ENCODE peak calls at places on chromosomes 11 and 22, in four cellular contexts. G, U, M and Q are unnamed samples.

GRCh38 chr11:66324626-66325025 is 7.8 kb upstream of the CD248 start:
- DNase-seq in M (no peak), G (no peak), U (no peak), Q (peak; percentile 36)

GRCh38 chr11:116980136-116980793 is 118.0 kb downstream of the SIK3 start:
- DNase-seq in M (no peak), G (no peak), U (no peak), Q (no peak)

GRCh38 chr11:91871791-91872190 is 352.8 kb upstream of the FAT3 start:
- DNase-seq in U (peak; percentile 20), M (no peak), G (no peak), Q (no peak)

GRCh38 chr11:59773082-59773438 is 17.9 kb downstream of the STX3 start:
- DNase-seq in U (no peak), M (no peak), G (no peak), Q (no peak)

GRCh38 chr22:17945156-17945850 is 79.1 kb downstream of the MICAL3 start:
- DNase-seq in G (no peak), U (no peak), M (no peak), Q (no peak)

GRCh38 chr11:27390959-27391326 is 27.9 kb upstream of the CCDC34 start:
- DNase-seq in M (no peak), U (no peak), G (no peak), Q (peak; percentile 69)

GRCh38 chr22:21866821-21867527 is 471 bp downstream of the MAPK1 start:
- DNase-seq in G (peak; percentile 31), U (no peak), M (peak; percentile 13), Q (peak; percentile 35)

GRCh38 chr22:27292542-27293298 is 508.8 kb downstream of the MN1 start:
- DNase-seq in G (no peak), M (no peak), U (no peak), Q (no peak)

GRCh38 chr22:37260939-37261338 is 16.9 kb upstream of the RAC2 start:
- DNase-seq in G (peak; percentile 50), M (peak; percentile 79), U (peak; percentile 68), Q (peak; percentile 52)

GRCh38 chr22:22943521-22944267 is 56.1 kb downstream of the IGLL5 start:
- DNase-seq in G (no peak), M (peak; percentile 3), U (peak; percentile 3), Q (no peak)

GRCh38 chr11:132943325-132943736 is 589.0 kb downstream of the OPCML start:
- DNase-seq in M (no peak), G (no peak), U (no peak), Q (peak; percentile 3)

GRCh38 chr22:27885977-27886842 is 32.8 kb downstream of the PITPNB start:
- DNase-seq in G (no peak), M (peak; percentile 58), U (peak; percentile 32), Q (peak; percentile 93)

GRCh38 chr11:67245046-67245445 is 21.2 kb upstream of the GRK2 start:
- DNase-seq in G (no peak), M (no peak), U (no peak), Q (no peak)

GRCh38 chr11:64879226-64879900 is 942 bp upstream of the EHD1 start:
- DNase-seq in M (no peak), G (no peak), U (peak; percentile 57), Q (no peak)

GRCh38 chr11:14399087-14399486 is 40.1 kb upstream of the RRAS2 start:
- DNase-seq in G (no peak), U (no peak), M (no peak), Q (no peak)